ENCODE peak calls at places on chromosomes 11 and 22, in five cellular contexts. R is occipital lobe, S is upper lobe of right lung, G is mesenchymal stem cell, B is hippocampal formation. E is an unnamed sample.

GRCh38 chr11:105609341-105609781 is 512 bp upstream of the GRIA4 start:
- DNase-seq in G (peak), S (no peak), R (peak), B (peak), E (peak)

GRCh38 chr22:35642305-35642741 is 5.9 kb upstream of the APOL6 start:
- DNase-seq in B (no peak), S (no peak), G (peak), R (no peak), E (peak)

GRCh38 chr22:40890881-40891280 is 29.0 kb upstream of the DNAJB7 start:
- DNase-seq in B (no peak), R (no peak), G (no peak), S (no peak), E (peak)

GRCh38 chr11:5973530-5973929 is 5.2 kb upstream of the OR56A5 start:
- DNase-seq in R (no peak), G (no peak), S (no peak), B (no peak), E (no peak)

GRCh38 chr22:40008726-40009125 is 14.0 kb downstream of the FAM83F start:
- DNase-seq in S (no peak), R (no peak), G (no peak), B (no peak), E (no peak)

GRCh38 chr11:46674463-46675287 is 25.7 kb downstream of the ARHGAP1 start:
- DNase-seq in R (no peak), S (peak), G (no peak), B (no peak), E (peak)

GRCh38 chr22:20123364-20124082 is 6.5 kb upstream of the TRMT2A start:
- DNase-seq in R (no peak), B (no peak), G (no peak), S (no peak), E (no peak)

GRCh38 chr11:70103256-70103975 is 25.3 kb downstream of the ANO1 start:
- DNase-seq in R (no peak), S (no peak), G (no peak), B (no peak), E (no peak)

GRCh38 chr11:72250661-72251465 is 6.9 kb upstream of the PHOX2A start:
- DNase-seq in S (no peak), R (no peak), B (no peak), G (no peak), E (no peak)

GRCh38 chr11:108559340-108559739 is 34.2 kb downstream of the EXPH5 start:
- DNase-seq in G (peak), R (no peak), S (no peak), B (no peak), E (peak)

GRCh38 chr11:692824-693414 is 2.1 kb downstream of the DEAF1 start:
- DNase-seq in S (no peak), G (no peak), R (no peak), B (no peak), E (peak)

GRCh38 chr22:24587251-24587650 is 5.6 kb downstream of the LRRC75B start:
- DNase-seq in B (no peak), G (no peak), S (no peak), R (no peak), E (no peak)

GRCh38 chr11:74950374-74950969 is 1.4 kb downstream of the SPCS2 start:
- DNase-seq in S (no peak), B (no peak), R (no peak), G (no peak), E (no peak)

GRCh38 chr22:25104367-25104766 is 95.3 kb upstream of the CRYBB3 start:
- DNase-seq in R (no peak), B (no peak), S (no peak), G (no peak), E (no peak)

GRCh38 chr11:111001986-111002616 is 243.4 kb upstream of the POU2AF2 start:
- DNase-seq in S (no peak), R (no peak), G (peak), B (no peak), E (peak)

GRCh38 chr11:12245549-12245986 is 131.8 kb upstream of the PARVA start:
- DNase-seq in S (no peak), R (no peak), B (no peak), G (no peak), E (no peak)